ENCODE peak calls at places on chromosomes 13 and 19, in nine cellular contexts. R is fibroblast of the aortic adventitia, E is nephron progenitor cell, G is astrocyte of the spinal cord, M is left ventricle myocardium inferior, P is tibial artery, Z is mucosa of descending colon, W is IMR-90, B is Peyer's patch. T is an unnamed sample.

GRCh38 chr19:48874309-48875135 is 2.3 kb downstream of the PPP1R15A start:
- DNase-seq in R (peak; percentile 53), G (peak; percentile 47), E (no peak), W (peak; percentile 80), P (no peak), B (peak; percentile 37), M (no peak), Z (peak; percentile 64), T (peak; percentile 52)

GRCh38 chr19:18666784-18667183 is 16.7 kb upstream of the CRTC1 start:
- DNase-seq in M (no peak), B (no peak), E (no peak), Z (no peak), R (no peak), P (no peak), W (no peak), G (no peak), T (no peak)

GRCh38 chr13:32086366-32086765 is 54.8 kb downstream of the FRY start:
- DNase-seq in B (no peak), E (no peak), R (peak; percentile 75), M (no peak), G (no peak), W (peak; percentile 31), P (no peak), Z (no peak), T (no peak)

GRCh38 chr13:43333176-43333575 is 309.8 kb downstream of the DNAJC15 start:
- DNase-seq in E (no peak), W (no peak), P (no peak), G (no peak), R (no peak), B (no peak), M (no peak), Z (no peak), T (no peak)

GRCh38 chr19:288911-289310 is 2.3 kb downstream of the PLPP2 start:
- DNase-seq in M (no peak), R (no peak), W (no peak), B (no peak), Z (no peak), P (no peak), E (no peak), G (no peak), T (no peak)

GRCh38 chr13:110648155-110648819 is 32.9 kb downstream of the NAXD start:
- DNase-seq in M (no peak), W (no peak), P (no peak), E (no peak), B (no peak), G (no peak), Z (no peak), R (no peak), T (no peak)

GRCh38 chr13:98780451-98780850 is 28.0 kb upstream of the SLC15A1 start:
- DNase-seq in G (no peak), R (no peak), W (no peak), E (no peak), Z (no peak), P (no peak), B (no peak), M (no peak), T (no peak)

GRCh38 chr19:17703823-17704463 is 15.3 kb upstream of the MAP1S start:
- DNase-seq in B (peak; percentile 68), M (no peak), R (peak; percentile 45), P (peak; percentile 44), E (peak; percentile 70), G (no peak), Z (no peak), W (peak; percentile 31), T (peak; percentile 68)

GRCh38 chr13:99431927-99432636 is 69.2 kb upstream of the TM9SF2 start:
- DNase-seq in R (peak; percentile 12), G (no peak), Z (no peak), B (peak; percentile 49), W (no peak), E (no peak), P (no peak), M (no peak), T (peak; percentile 35)

GRCh38 chr13:30824651-30825050 is 81.4 kb upstream of the MEDAG start:
- DNase-seq in W (no peak), E (no peak), M (no peak), G (no peak), R (no peak), B (no peak), Z (no peak), P (no peak), T (no peak)

GRCh38 chr13:40546047-40546446 is 120.4 kb downstream of the FOXO1 start:
- DNase-seq in W (no peak), B (no peak), E (no peak), Z (no peak), P (no peak), M (no peak), R (no peak), G (no peak), T (no peak)

GRCh38 chr13:113592571-113592970 is 8.0 kb downstream of the TFDP1 start:
- DNase-seq in P (peak; percentile 11), W (no peak), B (no peak), G (no peak), E (no peak), R (no peak), M (no peak), Z (no peak), T (peak; percentile 4)

GRCh38 chr13:41763772-41764171 is 197.1 kb downstream of the VWA8 start:
- DNase-seq in W (no peak), M (no peak), R (no peak), Z (no peak), P (no peak), E (no peak), G (no peak), B (no peak), T (no peak)

GRCh38 chr19:38699027-38699346 is 45.3 kb downstream of the CAPN12 start:
- DNase-seq in G (no peak), E (no peak), W (no peak), Z (no peak), P (no peak), B (no peak), M (no peak), R (no peak), T (no peak)

GRCh38 chr19:38697197-38697596 is 47.1 kb downstream of the CAPN12 start:
- DNase-seq in P (no peak), W (no peak), E (no peak), R (no peak), Z (no peak), B (no peak), M (no peak), G (no peak), T (no peak)

GRCh38 chr19:38699647-38700349 is 44.5 kb downstream of the CAPN12 start:
- DNase-seq in B (no peak), E (no peak), P (no peak), R (no peak), Z (no peak), M (no peak), W (no peak), G (no peak), T (no peak)

GRCh38 chr19:38697641-38698071 is 46.6 kb downstream of the CAPN12 start:
- DNase-seq in B (no peak), R (no peak), M (no peak), G (no peak), P (no peak), E (no peak), W (no peak), Z (no peak), T (no peak)

DNA sequence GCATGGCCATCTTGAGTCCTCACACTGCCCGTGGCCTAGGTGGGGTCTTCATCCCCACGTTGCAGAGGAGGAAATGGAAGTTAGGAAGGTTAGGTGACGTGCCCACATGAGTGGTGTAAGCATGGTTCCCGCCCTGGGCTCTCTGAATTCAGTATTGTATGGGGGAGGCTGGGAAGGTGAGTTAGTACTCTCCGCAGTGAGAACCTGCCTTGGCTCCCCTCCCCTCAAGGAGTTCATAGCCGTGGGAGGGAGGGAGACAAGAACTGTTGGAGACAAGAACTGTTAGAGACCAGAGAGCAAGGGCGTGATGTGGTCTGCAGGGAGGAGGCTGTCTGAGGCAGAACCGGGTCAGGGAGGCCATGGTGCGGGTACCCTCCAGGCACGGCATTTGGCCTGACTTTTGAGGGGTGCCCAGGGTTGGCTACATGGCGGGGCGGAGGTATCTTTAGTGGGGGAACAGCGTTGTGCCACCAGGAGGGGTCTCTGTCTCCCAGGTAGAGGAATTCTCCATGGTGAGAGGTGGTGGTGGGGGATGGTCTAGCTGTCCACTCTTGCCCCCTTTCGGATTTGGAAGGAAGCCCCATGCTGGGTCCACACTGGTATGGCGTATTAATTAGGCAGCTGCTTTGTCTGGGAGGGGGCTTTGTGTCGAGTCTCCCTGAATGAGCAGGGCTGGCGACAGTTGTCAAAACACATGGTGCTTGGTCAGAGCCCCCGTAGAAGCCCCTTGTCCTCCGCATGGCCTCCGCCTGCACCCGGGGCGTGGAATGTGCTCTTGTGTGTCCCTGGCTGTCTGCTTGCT is 45.8 kb downstream of the CAPN12 start:
- DNase-seq in P (no peak), B (no peak), M (no peak), E (no peak), R (no peak), Z (no peak), G (no peak), W (no peak), T (no peak)
- TF ChIP-seq CTCF in P (no peak), B (no peak), M (no peak), E (no peak), R (no peak), Z (no peak), G (no peak), W (no peak), T (no peak)

GRCh38 chr19:30733826-30734550 is 361.8 kb downstream of the ZNF536 start:
- DNase-seq in P (no peak), Z (no peak), E (peak; percentile 14), B (no peak), G (no peak), R (no peak), M (no peak), W (no peak), T (no peak)
- TF ChIP-seq CTCF in P (no peak), Z (no peak), E (no peak), B (no peak), G (no peak), R (no peak), M (peak; percentile 34), W (no peak), T (no peak)

GRCh38 chr19:41821003-41821735 is 23.3 kb downstream of the LYPD4 start:
- DNase-seq in M (no peak), G (no peak), E (peak; percentile 22), P (no peak), W (peak; percentile 15), B (peak; percentile 26), R (peak; percentile 26), Z (no peak), T (no peak)
- TF ChIP-seq CTCF in M (peak; percentile 56), G (peak; percentile 46), E (peak; percentile 22), P (no peak), W (peak; percentile 48), B (peak; percentile 72), R (peak; percentile 50), Z (peak; percentile 52), T (peak; percentile 64)

DNA sequence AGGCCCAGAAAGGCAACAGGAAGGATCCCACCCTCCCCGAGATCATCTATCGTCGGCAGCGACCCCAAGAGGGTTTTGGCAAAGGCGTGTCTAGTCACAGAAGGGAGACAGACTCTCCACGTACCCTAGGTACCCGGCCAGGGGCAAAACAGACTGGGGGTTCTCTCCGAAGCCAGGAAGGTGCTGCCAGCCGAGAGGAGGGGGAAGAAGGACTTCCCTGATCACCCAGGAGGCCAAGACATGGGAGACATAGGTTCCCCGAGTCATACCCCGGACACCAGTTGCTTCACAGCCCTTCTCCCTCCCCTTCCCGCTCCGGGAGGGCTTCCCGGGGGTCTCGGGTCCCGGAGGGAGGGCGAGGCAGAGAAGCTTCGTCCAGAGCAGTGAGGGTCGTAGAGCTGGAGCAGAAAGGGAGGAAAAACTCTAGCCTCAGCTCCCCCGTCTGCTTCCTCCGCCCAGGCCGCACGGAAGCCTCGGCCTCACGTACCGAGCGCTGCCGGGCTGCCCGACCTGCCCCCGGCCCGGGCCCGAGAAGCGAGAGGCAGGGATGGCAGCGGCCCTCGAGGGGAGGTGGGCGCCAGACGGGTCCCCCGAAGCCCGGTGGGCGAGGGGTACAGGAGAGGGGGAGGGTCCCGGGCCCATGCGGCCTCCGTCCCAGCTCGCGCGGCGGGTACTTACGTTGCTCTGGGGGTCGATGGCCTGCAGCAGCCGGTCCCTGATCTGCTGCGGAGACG is 643 bp downstream of the MED26 start:
- DNase-seq in W (no peak), P (no peak), Z (peak; percentile 72), B (no peak), G (no peak), E (peak; percentile 32), R (no peak), M (no peak), T (peak; percentile 30)
- TF ChIP-seq CTCF in W (peak; percentile 6), P (no peak), Z (no peak), B (no peak), G (no peak), E (no peak), R (no peak), M (no peak), T (no peak)

T was measured in natural killer cell.